ENCODE peak calls at places on chromosome 20, in six cellular contexts. X is HuH-7.5; M is BJ; B is OCI-LY7; V is cerebellar cortex; G is stimulated activated CD4-positive, alpha-beta T cell treated with anti-CD3 and anti-CD28 coated beads, TNF-alpha, amount 100 ng/mL, for 24 hours. N is an unnamed sample.

GRCh38 chr20:14441201-14441600 is 103.8 kb upstream of the FLRT3 start:
- DNase-seq in X (no peak), M (no peak), B (no peak), V (no peak), G (no peak), N (peak)

GRCh38 chr20:51840865-51841264 is 38.5 kb upstream of the SALL4 start:
- DNase-seq in X (no peak), M (no peak), B (no peak), V (peak), G (no peak), N (no peak)

GRCh38 chr20:4150095-4150492 is 134.7 kb upstream of the RNF24 start:
- DNase-seq in X (no peak), M (no peak), B (no peak), V (peak), G (no peak), N (no peak)

GRCh38 chr20:49594143-49594928 is 26.4 kb upstream of the PTGIS start:
- DNase-seq in X (no peak), M (peak), B (no peak), V (no peak), G (peak), N (peak)

GRCh38 chr20:31709939-31710338 is 12.7 kb downstream of the BCL2L1 start:
- DNase-seq in X (no peak), M (no peak), B (no peak), V (no peak), G (no peak), N (no peak)

GRCh38 chr20:63477061-63477616 is 4.7 kb upstream of the KCNQ2 start:
- DNase-seq in X (no peak), M (no peak), B (no peak), V (no peak), G (no peak), N (no peak)

GRCh38 chr20:22684072-22684762 is 99.8 kb upstream of the FOXA2 start:
- DNase-seq in X (peak), M (no peak), B (peak), V (peak), G (no peak), N (peak)

GRCh38 chr20:8877294-8877693 is 191.6 kb upstream of the PLCB4 start:
- DNase-seq in X (no peak), M (no peak), B (no peak), V (no peak), G (no peak), N (no peak)

GRCh38 chr20:18719426-18719825 is 94.2 kb upstream of the SCP2D1 start:
- DNase-seq in X (no peak), M (no peak), B (no peak), V (no peak), G (no peak), N (no peak)

GRCh38 chr20:39623584-39624234 is 661.6 kb downstream of the DHX35 start:
- DNase-seq in X (no peak), M (no peak), B (no peak), V (no peak), G (no peak), N (no peak)

GRCh38 chr20:25318471-25319240 is 70.8 kb downstream of the PYGB start:
- DNase-seq in X (no peak), M (no peak), B (peak), V (no peak), G (no peak), N (peak)

GRCh38 chr20:20821496-20822260 is 109.2 kb upstream of the RALGAPA2 start:
- DNase-seq in X (no peak), M (no peak), B (no peak), V (no peak), G (no peak), N (no peak)

GRCh38 chr20:61933951-61934715 is 131.5 kb downstream of the TAF4 start:
- DNase-seq in X (no peak), M (no peak), B (no peak), V (no peak), G (no peak), N (no peak)

GRCh38 chr20:46694484-46694883 is 5.2 kb upstream of the TP53RK start:
- DNase-seq in X (no peak), M (no peak), B (peak), V (peak), G (no peak), N (peak)

GRCh38 chr20:34037121-34037520 is 43.4 kb downstream of the RALY start:
- DNase-seq in X (no peak), M (no peak), B (no peak), V (no peak), G (peak), N (no peak)

GRCh38 chr20:4820833-4821518 is 99.3 kb downstream of the PRND start:
- DNase-seq in X (no peak), M (peak), B (no peak), V (peak), G (no peak), N (no peak)

GRCh38 chr20:10131612-10132345 is 86.9 kb upstream of the SNAP25 start:
- DNase-seq in X (no peak), M (no peak), B (no peak), V (peak), G (no peak), N (no peak)

GRCh38 chr20:64119681-64120341 is 12.4 kb upstream of the NPBWR2 start:
- DNase-seq in X (no peak), M (no peak), B (peak), V (no peak), G (no peak), N (no peak)

GRCh38 chr20:7579888-7580287 is 360.4 kb downstream of the HAO1 start:
- DNase-seq in X (no peak), M (no peak), B (no peak), V (no peak), G (no peak), N (no peak)

GRCh38 chr20:23446505-23446904 is 6.2 kb downstream of the CST11 start:
- DNase-seq in X (peak), M (no peak), B (peak), V (peak), G (no peak), N (peak)

GRCh38 chr20:16095241-16095640 is 478.0 kb downstream of the KIF16B start:
- DNase-seq in X (no peak), M (no peak), B (peak), V (no peak), G (no peak), N (no peak)

GRCh38 chr20:38645980-38646858 is 44.6 kb downstream of the ARHGAP40 start:
- DNase-seq in X (peak), M (no peak), B (peak), V (peak), G (peak), N (peak)

GRCh38 chr20:46809961-46810360 is 84.7 kb upstream of the EYA2 start:
- DNase-seq in X (no peak), M (no peak), B (no peak), V (no peak), G (no peak), N (no peak)

GRCh38 chr20:478010-478948 is 15.9 kb upstream of the TBC1D20 start:
- DNase-seq in X (no peak), M (no peak), B (no peak), V (no peak), G (no peak), N (no peak)

GRCh38 chr20:38809942-38810341 is 4.4 kb downstream of the PPP1R16B start:
- DNase-seq in X (no peak), M (no peak), B (no peak), V (no peak), G (no peak), N (no peak)

GRCh38 chr20:63265891-63266515 is 6.6 kb upstream of the ARFGAP1 start:
- DNase-seq in X (no peak), M (no peak), B (no peak), V (no peak), G (no peak), N (no peak)